ENCODE peak calls at places on chromosomes 16 and 17, in five cellular contexts. O, W, Y, Q and P are unnamed samples.

GRCh38 chr17:21001111-21001812 is 41.5 kb downstream of the USP22 start:
- DNase-seq in O (no peak), W (no peak), Y (no peak), Q (no peak), P (no peak)

GRCh38 chr16:69111216-69111615 is 5.8 kb downstream of the HAS3 start:
- DNase-seq in O (no peak), W (no peak), Y (no peak), Q (no peak), P (no peak)

GRCh38 chr16:30901201-30902069 is 5.0 kb downstream of the CTF1 start:
- DNase-seq in O (no peak), W (no peak), Y (no peak), Q (no peak), P (no peak)

GRCh38 chr17:15377608-15378007 is 36.2 kb upstream of the TEKT3 start:
- DNase-seq in O (peak), W (no peak), Y (no peak), Q (no peak), P (no peak)

GRCh38 chr16:16014329-16015224 is 65.2 kb downstream of the ABCC1 start:
- DNase-seq in O (peak), W (no peak), Y (peak), Q (no peak), P (no peak)

GRCh38 chr16:30141750-30142149 is 18.7 kb upstream of the MAPK3 start:
- DNase-seq in O (no peak), W (no peak), Y (no peak), Q (no peak), P (peak)

GRCh38 chr17:81169870-81170309 is 3.9 kb upstream of the AATK start:
- DNase-seq in O (no peak), W (no peak), Y (no peak), Q (no peak), P (no peak)

GRCh38 chr17:20993863-20994778 is 48.7 kb downstream of the USP22 start:
- DNase-seq in O (no peak), W (no peak), Y (no peak), Q (no peak), P (no peak)

GRCh38 chr17:48376926-48377325 is 53.1 kb downstream of the SKAP1 start:
- DNase-seq in O (no peak), W (no peak), Y (no peak), Q (no peak), P (no peak)

GRCh38 chr16:19348578-19349315 is 63.2 kb downstream of the CLEC19A start:
- DNase-seq in O (no peak), W (peak), Y (peak), Q (no peak), P (no peak)

GRCh38 chr17:4934173-4934979 is 2.3 kb downstream of the GP1BA start:
- DNase-seq in O (peak), W (no peak), Y (no peak), Q (no peak), P (no peak)

GRCh38 chr17:75266315-75267145 is 4.5 kb downstream of the MIF4GD start:
- DNase-seq in O (no peak), W (no peak), Y (no peak), Q (no peak), P (no peak)

GRCh38 chr16:80084163-80084562 is 456.6 kb upstream of the DYNLRB2 start:
- DNase-seq in O (peak), W (no peak), Y (no peak), Q (no peak), P (no peak)

GRCh38 chr17:40539711-40540411 is 25.4 kb downstream of the CCR7 start:
- DNase-seq in O (no peak), W (no peak), Y (no peak), Q (no peak), P (no peak)

GRCh38 chr17:17500999-17501605 is 4.9 kb upstream of the RASD1 start:
- DNase-seq in O (no peak), W (no peak), Y (no peak), Q (no peak), P (no peak)

GRCh38 chr17:19905514-19905913 is 37.8 kb upstream of the ULK2 start:
- DNase-seq in O (no peak), W (no peak), Y (no peak), Q (no peak), P (no peak)

GRCh38 chr17:81142301-81143199 is 22.8 kb upstream of the PVALEF start:
- DNase-seq in O (peak), W (peak), Y (peak), Q (peak), P (no peak)

GRCh38 chr17:80827646-80828643 is 163.7 kb upstream of the CHMP6 start:
- DNase-seq in O (peak), W (no peak), Y (peak), Q (no peak), P (no peak)

GRCh38 chr16:68064791-68065365 is 20.3 kb upstream of the NFATC3 start:
- DNase-seq in O (peak), W (peak), Y (peak), Q (peak), P (peak)

GRCh38 chr17:32298298-32298697 is 32.7 kb downstream of the RHBDL3 start:
- DNase-seq in O (no peak), W (no peak), Y (no peak), Q (no peak), P (no peak)

GRCh38 chr16:85126731-85127662 is 14.7 kb upstream of the CIBAR2 start:
- DNase-seq in O (peak), W (peak), Y (no peak), Q (no peak), P (no peak)

GRCh38 chr16:86619263-86619935 is 41.0 kb downstream of the FOXL1 start:
- DNase-seq in O (no peak), W (no peak), Y (peak), Q (no peak), P (no peak)

GRCh38 chr16:46817961-46818360 is 13.0 kb downstream of the C16orf87 start:
- DNase-seq in O (peak), W (no peak), Y (no peak), Q (no peak), P (no peak)